ENCODE peak calls at places on chromosomes 7 and 10, in nine cellular contexts. J, E, U, P, S, L, C, O and R are unnamed samples.

GRCh38 chr10:87850742-87851205 is 12.6 kb downstream of the KLLN start:
- DNase-seq in S (peak; percentile 35), E (no peak), J (peak; percentile 67), O (peak; percentile 54), C (peak; percentile 73), U (peak; percentile 31), P (peak; percentile 36), L (peak; percentile 81), R (no peak)

GRCh38 chr7:151744656-151745055 is 132.3 kb downstream of the PRKAG2 start:
- DNase-seq in P (no peak), L (no peak), E (peak; percentile 44), S (no peak), J (no peak), O (no peak), C (no peak), U (no peak), R (no peak)

GRCh38 chr10:35191523-35191922 is 64.9 kb downstream of the CREM start:
- DNase-seq in O (no peak), U (no peak), S (no peak), J (peak; percentile 69), C (no peak), E (no peak), P (no peak), L (peak; percentile 65), R (no peak)

GRCh38 chr7:35801392-35802101 is 690 bp downstream of the SEPTIN7 start:
- DNase-seq in O (peak; percentile 67), S (peak; percentile 46), L (peak; percentile 77), C (peak; percentile 74), U (peak; percentile 63), J (peak; percentile 70), E (peak; percentile 92), P (peak; percentile 69), R (peak; percentile 91)

GRCh38 chr10:108070789-108071188 is 906.3 kb upstream of the SORCS1 start:
- DNase-seq in J (no peak), O (no peak), S (no peak), E (no peak), C (no peak), L (no peak), U (no peak), P (no peak), R (no peak)

GRCh38 chr7:47518827-47519226 is 63.1 kb downstream of the TNS3 start:
- DNase-seq in S (no peak), J (no peak), O (peak; percentile 53), C (peak; percentile 74), E (peak; percentile 23), U (no peak), L (no peak), P (no peak), R (peak; percentile 84)

GRCh38 chr7:29946428-29947186 is 43.0 kb downstream of the SCRN1 start:
- DNase-seq in J (peak; percentile 35), L (peak; percentile 54), C (peak; percentile 55), E (no peak), U (no peak), O (peak; percentile 22), S (no peak), P (no peak), R (no peak)

GRCh38 chr10:77504196-77504869 is 133.3 kb downstream of the KCNMA1 start:
- DNase-seq in C (peak; percentile 66), L (peak; percentile 66), U (no peak), E (no peak), S (no peak), J (no peak), O (no peak), P (no peak), R (no peak)

GRCh38 chr7:18508441-18509427 is 13.2 kb downstream of the HDAC9 start:
- DNase-seq in E (no peak), O (peak; percentile 65), L (peak; percentile 94), S (no peak), U (no peak), J (peak; percentile 43), C (peak; percentile 99), P (no peak), R (no peak)

GRCh38 chr10:1673568-1674345 is 63.6 kb downstream of the ADARB2 start:
- DNase-seq in L (no peak), E (no peak), J (no peak), C (no peak), S (no peak), U (no peak), O (no peak), P (no peak), R (peak; percentile 43)

GRCh38 chr7:107471292-107472070 is 1.6 kb downstream of the GPR22 start:
- DNase-seq in O (no peak), J (no peak), E (no peak), L (no peak), P (no peak), S (no peak), C (no peak), U (no peak), R (no peak)

GRCh38 chr10:77458986-77459590 is 178.5 kb downstream of the KCNMA1 start:
- DNase-seq in E (no peak), O (peak; percentile 39), S (no peak), J (no peak), P (no peak), C (peak; percentile 23), L (peak; percentile 3), U (no peak), R (no peak)

GRCh38 chr10:121282797-121283515 is 315.3 kb downstream of the FGFR2 start:
- DNase-seq in S (no peak), U (no peak), C (no peak), O (no peak), P (no peak), L (no peak), J (no peak), E (no peak), R (no peak)

GRCh38 chr10:128047337-128047736 is 78.9 kb downstream of the MKI67 start:
- DNase-seq in O (peak; percentile 32), P (peak; percentile 87), E (peak; percentile 92), L (peak; percentile 80), S (peak; percentile 94), J (peak; percentile 71), C (no peak), U (peak; percentile 70), R (peak; percentile 94)

GRCh38 chr7:16648551-16648950 is 2.6 kb downstream of the BZW2 start:
- DNase-seq in J (no peak), U (no peak), E (no peak), L (no peak), C (no peak), O (no peak), P (no peak), S (no peak), R (no peak)

GRCh38 chr7:17520941-17521340 is 222.5 kb downstream of the AHR start:
- DNase-seq in E (no peak), S (no peak), O (no peak), L (peak; percentile 43), U (no peak), C (peak; percentile 45), J (no peak), P (no peak), R (no peak)

GRCh38 chr10:61024801-61025201 is 80.8 kb upstream of the RHOBTB1 start:
- DNase-seq in J (no peak), S (no peak), P (no peak), O (peak; percentile 46), E (no peak), U (no peak), C (peak; percentile 49), L (peak; percentile 26), R (no peak)

GRCh38 chr10:124596116-124596785 is 134.6 kb downstream of the LHPP start:
- DNase-seq in C (no peak), E (peak; percentile 52), P (no peak), L (no peak), J (no peak), O (no peak), U (no peak), S (no peak), R (peak; percentile 74)

GRCh38 chr10:44171765-44172164 is 213.1 kb downstream of the CXCL12 start:
- DNase-seq in P (no peak), S (no peak), O (no peak), E (no peak), L (no peak), U (no peak), C (no peak), J (no peak), R (no peak)

GRCh38 chr10:126749030-126749655 is 78.7 kb upstream of the C10orf90 start:
- DNase-seq in S (peak; percentile 21), L (peak; percentile 78), E (peak; percentile 78), J (peak; percentile 56), P (peak; percentile 31), U (peak; percentile 8), C (peak; percentile 81), O (peak; percentile 62), R (peak; percentile 85)

GRCh38 chr10:122632561-122632960 is 67.1 kb downstream of the C10orf120 start:
- DNase-seq in P (no peak), J (no peak), C (no peak), O (no peak), L (no peak), E (no peak), S (no peak), U (no peak), R (no peak)

GRCh38 chr7:116193329-116194087 is 16.8 kb upstream of the TES start:
- DNase-seq in E (no peak), C (no peak), S (no peak), U (no peak), P (no peak), O (no peak), J (no peak), L (no peak), R (no peak)

GRCh38 chr10:69663548-69663947 is 33.5 kb downstream of the FAM241B start:
- DNase-seq in L (no peak), J (no peak), S (no peak), U (no peak), P (no peak), C (no peak), E (no peak), O (no peak), R (no peak)

GRCh38 chr10:32650246-32650655 is 204.3 kb downstream of the CCDC7 start:
- DNase-seq in J (no peak), P (peak; percentile 9), L (peak; percentile 1), S (no peak), U (no peak), O (no peak), E (no peak), C (peak; percentile 8), R (no peak)

GRCh38 chr10:97336942-97337719 is 2.6 kb upstream of the FRAT2 start:
- DNase-seq in S (peak; percentile 62), U (no peak), C (no peak), P (no peak), J (no peak), O (no peak), E (peak; percentile 47), L (no peak), R (peak; percentile 56)

GRCh38 chr7:50393547-50394252 is 56.5 kb downstream of the FIGNL1 start:
- DNase-seq in L (no peak), C (no peak), U (peak; percentile 44), J (no peak), E (no peak), S (no peak), O (no peak), P (peak; percentile 57), R (no peak)

GRCh38 chr7:92714280-92714679 is 122.1 kb downstream of the CDK6 start:
- DNase-seq in L (no peak), E (no peak), S (no peak), U (no peak), O (no peak), P (no peak), C (no peak), J (no peak), R (no peak)

GRCh38 chr7:131096267-131096927 is 231.3 kb upstream of the MKLN1 start:
- DNase-seq in P (no peak), O (no peak), L (peak; percentile 36), E (no peak), C (no peak), S (no peak), J (no peak), U (no peak), R (no peak)

GRCh38 chr10:131065673-131066331 is 245.7 kb downstream of the TCERG1L start:
- DNase-seq in J (peak; percentile 9), C (no peak), S (no peak), E (no peak), U (no peak), O (no peak), P (no peak), L (no peak), R (peak; percentile 77)

GRCh38 chr7:151121380-151122170 is 35.3 kb downstream of the AGAP3 start:
- DNase-seq in L (no peak), O (no peak), U (no peak), C (no peak), J (no peak), P (no peak), S (no peak), E (no peak), R (no peak)

GRCh38 chr10:132891313-132891712 is 51.1 kb downstream of the CFAP46 start:
- DNase-seq in O (no peak), L (no peak), C (no peak), U (no peak), J (no peak), S (no peak), P (no peak), E (no peak), R (no peak)